ENCODE peak calls at places on chromosomes 1 and 21, in eight cellular contexts. J is cardiac muscle cell; O is keratinocyte; N is pancreas; H is CD8-positive, alpha-beta T cell; K is psoas muscle; Y is neuronal stem cell; T is mesendoderm. B is an unnamed sample. For H3K4me1, the result is how much of the 10 kb centered on the place peaks cover.

GRCh38 chr1:178725603-178726517 is 816 bp downstream of the RALGPS2 start:
- DNase-seq in N (peak), H (peak), J (peak), O (peak), Y (peak), T (peak), K (peak), B (no peak)

GRCh38 chr1:155082941-155083541 is 4.4 kb downstream of the EFNA3 start:
- DNase-seq in O (no peak), J (no peak), T (no peak), K (no peak), Y (no peak), H (no peak), N (peak), B (no peak)

GRCh38 chr1:160942926-160943325 is 11.7 kb downstream of the ITLN2 start:
- DNase-seq in T (peak), O (no peak), K (no peak), Y (no peak), N (no peak), H (no peak), J (peak), B (no peak)

GRCh38 chr1:104072915-104073371 is 323.2 kb downstream of the AMY1C start:
- DNase-seq in O (no peak), Y (no peak), T (no peak), N (peak), K (no peak), J (peak), H (no peak), B (no peak)

GRCh38 chr1:12616709-12617373 is 1.2 kb downstream of the DHRS3 start:
- DNase-seq in K (peak), J (no peak), N (peak), H (peak), Y (no peak), O (no peak), T (no peak), B (no peak)

GRCh38 chr1:56446531-56447098 is 132.7 kb downstream of the PLPP3 start:
- DNase-seq in K (peak), Y (no peak), T (no peak), H (no peak), J (peak), N (no peak), O (no peak), B (no peak)

GRCh38 chr1:201224671-201225400 is 34.2 kb downstream of the IGFN1 start:
- DNase-seq in H (no peak), K (no peak), Y (no peak), N (no peak), T (no peak), J (peak), O (no peak), B (no peak)

GRCh38 chr1:156858959-156859522 is at the start of gene INSRR:
- DNase-seq in Y (no peak), J (peak), O (no peak), N (no peak), K (no peak), T (peak), H (no peak), B (no peak)

GRCh38 chr1:20947409-20947808 is 160.3 kb upstream of the HP1BP3 start:
- DNase-seq in K (no peak), O (no peak), Y (no peak), T (no peak), J (no peak), N (no peak), H (no peak), B (no peak)

GRCh38 chr1:236069796-236070195 is 4.9 kb upstream of the NID1 start:
- DNase-seq in K (no peak), O (no peak), T (no peak), N (no peak), Y (no peak), H (no peak), J (no peak), B (no peak)

GRCh38 chr1:20666804-20667203 is 5.6 kb upstream of the DDOST start:
- DNase-seq in H (no peak), O (peak), J (no peak), N (no peak), T (peak), Y (no peak), K (no peak), B (no peak)

GRCh38 chr1:78840447-78841251 is 165.9 kb downstream of the ADGRL4 start:
- DNase-seq in K (no peak), H (no peak), T (peak), Y (peak), J (peak), N (peak), O (no peak), B (no peak)

GRCh38 chr1:187433598-187433997 is 604.8 kb downstream of the PLA2G4A start:
- DNase-seq in H (no peak), Y (no peak), K (no peak), O (no peak), J (no peak), T (no peak), N (no peak), B (no peak)

GRCh38 chr1:161207173-161207572 is 5.0 kb downstream of the NDUFS2 start:
- DNase-seq in K (no peak), H (no peak), N (no peak), T (no peak), O (no peak), J (peak), Y (no peak), B (no peak)

GRCh38 chr21:41610042-41610839 is 102.3 kb upstream of the TMPRSS2 start:
- DNase-seq in O (no peak), J (peak), T (peak), Y (no peak), H (no peak), N (no peak), K (no peak), B (peak)

GRCh38 chr1:94981574-94981973 is 54.7 kb upstream of the CNN3 start:
- DNase-seq in T (no peak), J (no peak), O (no peak), K (no peak), N (no peak), H (no peak), Y (no peak), B (no peak)
- H3K4me1 ChIP-seq in T (under half), J (under half), O (under half), K (under half), N (under half), H (under half), Y (under half), B (under half)

GRCh38 chr21:44708866-44709425 is 2.4 kb downstream of the TSPEAR start:
- DNase-seq in H (no peak), N (no peak), K (peak), Y (no peak), O (no peak), T (no peak), J (no peak), B (no peak)

GRCh38 chr21:44706706-44707615 is 4.4 kb downstream of the TSPEAR start:
- DNase-seq in Y (no peak), K (peak), O (no peak), J (no peak), T (no peak), N (no peak), H (no peak), B (no peak)

GRCh38 chr21:44710294-44710665 is 1.1 kb downstream of the TSPEAR start:
- DNase-seq in H (no peak), T (no peak), J (no peak), Y (no peak), N (no peak), O (no peak), K (peak), B (no peak)

GRCh38 chr21:44709426-44710293 is 1.7 kb downstream of the TSPEAR start:
- DNase-seq in N (peak), T (no peak), J (peak), K (peak), O (peak), H (peak), Y (no peak), B (no peak)

GRCh38 chr21:44708213-44708865 is 3.0 kb downstream of the TSPEAR start:
- DNase-seq in N (peak), Y (no peak), T (peak), J (no peak), H (no peak), O (no peak), K (peak), B (no peak)
- H3K27ac ChIP-seq in N (no peak), Y (no peak), T (peak), J (no peak), H (no peak), O (no peak), K (no peak), B (no peak)

GRCh38 chr1:199545780-199546179 is 481.7 kb upstream of the NR5A2 start:
- DNase-seq in N (no peak), H (no peak), T (peak), J (peak), Y (no peak), O (no peak), K (no peak), B (peak)
- H3K4me1 ChIP-seq in N (under half), H (under half), T (under half), J (under half), Y (under half), O (under half), K (under half), B (under half)

GRCh38 chr21:16181024-16181423 is 451.2 kb downstream of the USP25 start:
- DNase-seq in T (no peak), K (no peak), O (no peak), J (peak), H (no peak), N (no peak), Y (no peak), B (no peak)
- H3K27ac ChIP-seq in T (peak), K (no peak), O (no peak), J (peak), H (no peak), N (no peak), Y (no peak), B (no peak)

GRCh38 chr1:19385236-19385635 is 73.1 kb downstream of the SLC66A1 start:
- DNase-seq in N (no peak), O (no peak), J (no peak), T (no peak), Y (no peak), H (no peak), K (peak), B (no peak)
- H3K4me1 ChIP-seq in N (under half), O (under half), J (under half), T (under half), Y (under half), H (under half), K (under half), B (under half)

DNA sequence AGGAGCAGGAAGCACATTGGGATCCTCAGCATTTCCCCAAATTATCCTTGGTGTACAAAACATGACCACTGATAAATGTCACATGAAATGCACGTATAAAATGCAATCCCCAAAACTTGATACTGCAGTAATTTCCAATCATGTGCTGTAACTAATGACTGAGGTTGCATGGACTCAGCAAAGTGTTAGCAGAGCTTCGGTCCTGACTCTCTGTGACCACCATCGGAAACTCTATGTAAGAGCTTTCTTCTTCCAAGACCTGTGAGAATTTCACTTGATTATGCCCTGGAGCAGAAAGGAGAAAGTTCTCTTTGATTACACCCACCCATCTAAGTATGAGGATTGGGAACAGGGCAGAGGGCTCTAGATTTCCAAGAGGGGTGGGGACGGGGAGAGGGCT is 908 bp downstream of the CD53 start:
- DNase-seq in K (no peak), O (no peak), J (no peak), T (no peak), N (no peak), Y (no peak), H (no peak), B (no peak)
- H3K27ac ChIP-seq in K (no peak), O (no peak), J (no peak), T (no peak), N (peak), Y (no peak), H (peak), B (no peak)

DNA sequence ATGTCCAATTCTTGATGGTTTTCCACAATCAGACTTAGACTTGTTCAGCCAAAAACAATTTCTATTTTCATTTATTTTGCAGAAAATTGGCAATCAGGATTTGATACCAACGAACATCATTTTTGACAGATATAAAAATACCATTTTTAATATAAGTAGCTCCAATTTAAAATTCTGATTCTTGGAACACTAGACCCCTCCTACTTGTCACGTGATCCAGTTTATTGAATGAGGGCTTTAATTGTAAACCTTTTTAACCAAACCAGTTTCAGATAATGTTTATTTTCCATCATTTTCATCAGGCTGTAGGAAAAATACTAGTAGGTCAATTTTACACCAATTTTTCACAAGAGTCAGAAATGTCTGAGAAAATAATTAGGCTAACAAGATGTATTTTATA is 607.2 kb upstream of the RGS18 start:
- DNase-seq in N (no peak), K (no peak), J (no peak), Y (no peak), T (no peak), H (no peak), O (no peak), B (no peak)
- H3K4me1 ChIP-seq in N (under half), K (under half), J (under half), Y (under half), T (under half), H (under half), O (under half), B (under half)

GRCh38 chr21:14454642-14455009 is 71.7 kb upstream of the HSPA13 start:
- DNase-seq in H (no peak), Y (no peak), N (no peak), J (no peak), O (no peak), T (no peak), K (no peak), B (no peak)

GRCh38 chr21:14452031-14452778 is 69.3 kb upstream of the HSPA13 start:
- DNase-seq in N (no peak), T (no peak), J (peak), K (no peak), Y (no peak), H (no peak), O (no peak), B (no peak)

GRCh38 chr21:14452842-14453241 is 69.9 kb upstream of the HSPA13 start:
- DNase-seq in Y (no peak), N (no peak), O (no peak), T (no peak), K (no peak), J (no peak), H (no peak), B (no peak)

GRCh38 chr21:14453339-14453738 is 70.4 kb upstream of the HSPA13 start:
- DNase-seq in N (no peak), H (no peak), Y (no peak), O (no peak), K (no peak), J (no peak), T (no peak), B (no peak)

DNA sequence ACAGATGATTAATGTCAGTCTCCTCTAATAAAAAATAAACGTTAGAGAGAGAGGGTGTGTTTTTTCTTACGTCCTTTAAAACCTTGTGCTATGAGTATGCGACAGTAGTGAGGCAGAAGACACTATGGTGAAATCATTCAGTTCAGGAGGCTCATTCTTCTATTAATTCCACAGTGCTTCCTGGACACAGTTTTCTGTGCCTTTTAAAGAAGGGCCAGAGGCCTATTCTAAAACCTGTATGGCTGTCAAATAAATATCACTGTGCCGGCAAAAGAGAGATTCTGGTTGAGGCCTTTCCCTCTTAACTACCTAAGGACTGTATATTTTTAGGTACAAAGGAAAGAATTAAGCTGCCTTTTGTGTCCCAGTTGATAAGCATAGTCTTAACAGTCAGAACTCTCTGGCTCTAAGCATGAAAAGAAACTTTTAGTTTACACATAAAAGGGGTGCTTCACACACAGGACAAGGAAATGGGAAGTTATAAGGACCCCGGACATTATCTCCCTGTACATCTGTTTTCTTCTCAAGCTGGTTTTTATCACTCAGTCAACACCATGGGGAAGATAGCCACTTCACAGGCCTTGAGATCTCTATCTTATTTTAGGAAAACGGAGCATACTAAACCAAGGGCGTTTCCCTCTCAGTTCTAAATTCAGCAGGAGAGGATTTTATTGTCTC is 71.2 kb upstream of the HSPA13 start:
- DNase-seq in N (no peak), K (no peak), J (no peak), T (peak), O (no peak), H (no peak), Y (no peak), B (no peak)
- H3K27ac ChIP-seq in N (no peak), K (no peak), J (peak), T (no peak), O (no peak), H (no peak), Y (no peak), B (no peak)

B was measured in iPS DF 6.9.